ENCODE peak calls at places on chromosome 3, in ten cellular contexts. W is psoas muscle; U is pancreas; Y is progenitor cell of endocrine pancreas; E is fibroblast of mammary gland; H is Panc1; K is endothelial cell; T is B cell; B is CD8-positive, alpha-beta T cell; P is thyroid gland. F is an unnamed sample.

GRCh38 chr3:50352762-50353161 is 2.1 kb downstream of the CYB561D2 start:
- DNase-seq in W (no peak), T (no peak), K (no peak), U (no peak), Y (no peak), E (peak; percentile 43), H (no peak), P (no peak), B (no peak), F (no peak)

GRCh38 chr3:73225161-73225861 is 163.9 kb downstream of the EBLN2 start:
- DNase-seq in H (no peak), T (no peak), P (no peak), E (no peak), Y (no peak), W (no peak), K (no peak), B (no peak), U (no peak), F (no peak)

GRCh38 chr3:71180524-71180923 is 403.0 kb downstream of the FOXP1 start:
- DNase-seq in P (peak; percentile 13), E (no peak), T (no peak), K (no peak), B (no peak), H (no peak), U (no peak), Y (no peak), W (no peak), F (no peak)

GRCh38 chr3:129023909-129024308 is 22.8 kb downstream of the EFCC1 start:
- DNase-seq in B (no peak), K (no peak), U (no peak), Y (no peak), E (peak; percentile 21), P (no peak), T (no peak), W (no peak), H (no peak), F (no peak)

GRCh38 chr3:149077638-149078037 is 8.7 kb downstream of the HLTF start:
- DNase-seq in W (no peak), Y (no peak), T (no peak), K (no peak), B (no peak), H (no peak), U (no peak), E (peak; percentile 55), P (no peak), F (no peak)

GRCh38 chr3:174957081-174957480 is 97.9 kb downstream of the NAALADL2 start:
- DNase-seq in Y (no peak), P (no peak), U (no peak), E (peak; percentile 12), W (no peak), H (no peak), T (no peak), K (no peak), B (no peak), F (no peak)

GRCh38 chr3:106371605-106372292 is 502.9 kb upstream of the CBLB start:
- DNase-seq in B (no peak), H (no peak), U (no peak), P (no peak), W (no peak), Y (no peak), E (no peak), T (no peak), K (no peak), F (no peak)

GRCh38 chr3:130925628-130926027 is 31.7 kb downstream of the ATP2C1 start:
- DNase-seq in B (no peak), E (peak; percentile 50), T (peak; percentile 26), Y (no peak), K (no peak), U (no peak), W (no peak), P (no peak), H (no peak), F (no peak)

GRCh38 chr3:169865176-169865800 is 4.4 kb downstream of the LRRC31 start:
- DNase-seq in K (no peak), B (no peak), U (no peak), P (peak; percentile 9), T (peak; percentile 62), H (no peak), W (no peak), Y (no peak), E (no peak), F (no peak)

GRCh38 chr3:192570757-192571156 is 156.6 kb downstream of the FGF12 start:
- DNase-seq in E (peak; percentile 37), W (no peak), P (no peak), Y (no peak), H (no peak), K (no peak), T (no peak), U (no peak), B (no peak), F (no peak)

GRCh38 chr3:25021816-25022215 is 406.2 kb upstream of the RARB start:
- DNase-seq in K (no peak), H (no peak), U (no peak), Y (no peak), T (no peak), E (peak; percentile 64), P (no peak), W (no peak), B (no peak), F (no peak)

GRCh38 chr3:127732879-127733350 is 60.2 kb downstream of the ABTB1 start:
- DNase-seq in H (no peak), E (no peak), T (no peak), Y (no peak), B (no peak), W (no peak), K (no peak), P (no peak), U (no peak), F (no peak)

GRCh38 chr3:179071161-179071568 is 444 bp downstream of the ZMAT3 start:
- DNase-seq in E (peak; percentile 36), P (no peak), T (peak; percentile 72), H (no peak), K (no peak), B (no peak), W (no peak), Y (peak; percentile 21), U (no peak), F (peak; percentile 71)

GRCh38 chr3:104102386-104102785 is 1264.3 kb upstream of the ALCAM start:
- DNase-seq in P (no peak), E (peak; percentile 55), Y (no peak), B (no peak), U (no peak), W (no peak), T (peak; percentile 41), H (peak; percentile 24), K (peak; percentile 19), F (peak; percentile 37)

GRCh38 chr3:121566773-121567172 is 976 bp upstream of the ARGFX start:
- DNase-seq in P (no peak), E (no peak), T (no peak), B (no peak), W (no peak), U (no peak), Y (no peak), K (no peak), H (no peak), F (no peak)

GRCh38 chr3:42683875-42684593 is 1.3 kb upstream of the KLHL40 start:
- DNase-seq in U (peak; percentile 16), Y (no peak), T (no peak), E (peak; percentile 98), B (no peak), K (no peak), H (peak; percentile 36), P (no peak), W (peak; percentile 91), F (no peak)

GRCh38 chr3:45595364-45596154 is 1.0 kb downstream of the LIMD1 start:
- DNase-seq in K (no peak), U (peak; percentile 58), H (no peak), E (peak; percentile 59), Y (no peak), P (peak; percentile 65), B (no peak), W (peak; percentile 90), T (peak; percentile 27), F (peak; percentile 43)

GRCh38 chr3:105402287-105402801 is 35.6 kb downstream of the ALCAM start:
- DNase-seq in P (no peak), T (no peak), K (no peak), Y (no peak), E (peak; percentile 15), B (no peak), W (no peak), H (no peak), U (no peak), F (no peak)

GRCh38 chr3:39051649-39052557 is at the start of the genes SCN11A and WDR48:
- DNase-seq in E (peak; percentile 91), U (peak; percentile 92), T (peak; percentile 94), K (peak; percentile 88), B (peak; percentile 82), P (peak; percentile 96), W (peak; percentile 96), H (peak; percentile 46), Y (peak; percentile 80), F (peak; percentile 95)
- TF ChIP-seq CTCF in E (no peak), U (no peak), T (no peak), K (no peak), B (no peak), P (no peak), W (no peak), H (no peak), Y (no peak), F (no peak)

DNA sequence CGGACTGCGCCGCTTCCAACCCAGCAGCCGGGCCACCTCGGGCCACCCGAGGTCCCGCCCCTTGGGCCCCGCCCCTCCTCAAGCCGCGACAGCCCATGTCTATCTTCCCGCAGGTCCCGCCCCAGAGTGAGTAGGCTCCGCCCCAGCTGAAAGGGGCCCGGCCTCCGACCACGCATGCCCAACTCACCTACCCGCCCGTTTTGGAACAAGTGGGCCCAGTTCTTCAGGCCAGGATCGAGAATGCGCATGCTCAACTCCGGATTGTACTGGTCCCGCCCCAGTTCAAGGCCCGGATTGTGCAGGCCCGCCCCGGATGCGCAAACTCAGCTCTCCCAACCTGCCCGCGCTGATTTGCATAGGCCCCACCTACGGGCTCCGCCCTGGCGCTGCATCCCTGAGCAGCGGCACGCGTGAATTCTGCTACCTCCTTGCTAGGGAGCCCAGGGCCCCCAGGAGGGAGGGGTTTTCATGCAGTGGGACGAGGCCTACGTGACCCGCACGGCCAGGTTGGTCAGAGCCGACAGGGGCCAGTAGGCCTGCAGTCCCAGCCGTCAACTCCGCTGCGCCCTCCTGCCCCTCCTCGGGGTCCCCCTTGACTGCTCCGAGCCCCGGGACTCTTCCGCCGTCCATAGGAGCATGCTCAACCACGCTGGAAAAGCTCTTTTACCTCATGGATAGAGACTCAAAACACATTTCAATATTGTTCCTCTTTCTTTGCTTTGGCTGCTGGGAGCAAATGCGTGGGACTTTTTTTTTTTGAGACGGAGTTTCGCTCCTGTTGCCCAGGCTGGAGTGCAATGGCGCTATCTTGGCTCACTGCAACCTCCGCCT is at the start of gene PFKFB4:
- DNase-seq in W (peak; percentile 100), H (peak; percentile 95), K (peak; percentile 97), P (peak; percentile 99), E (peak; percentile 99), T (peak; percentile 99), B (peak; percentile 97), U (peak; percentile 100), Y (peak; percentile 99), F (peak; percentile 98)
- TF ChIP-seq CTCF in W (no peak), H (no peak), K (no peak), P (peak; percentile 12), E (no peak), T (no peak), B (no peak), U (no peak), Y (peak; percentile 26), F (no peak)

GRCh38 chr3:3170998-3171397 is 8.5 kb downstream of the CRBN start:
- DNase-seq in E (peak; percentile 49), P (no peak), Y (no peak), H (peak; percentile 13), B (no peak), K (no peak), W (no peak), U (no peak), T (peak; percentile 38), F (no peak)
- TF ChIP-seq CTCF in E (peak; percentile 34), P (peak; percentile 14), Y (peak; percentile 63), H (peak; percentile 56), B (peak; percentile 62), K (peak; percentile 60), W (peak; percentile 19), U (peak; percentile 15), T (peak; percentile 55), F (peak; percentile 51)

GRCh38 chr3:4271834-4272233 is 31.3 kb upstream of the SETMAR start:
- DNase-seq in U (no peak), W (no peak), T (peak; percentile 37), Y (no peak), B (no peak), E (peak; percentile 48), P (no peak), H (no peak), K (no peak), F (peak; percentile 23)
- TF ChIP-seq CTCF in U (peak; percentile 13), W (peak; percentile 53), T (peak; percentile 83), Y (peak; percentile 70), B (peak; percentile 33), E (peak; percentile 55), P (peak; percentile 23), H (peak; percentile 53), K (peak; percentile 52), F (peak; percentile 38)

F was measured in GM13977.